ENCODE peak calls at places on chromosomes 5 and 9, in ten cellular contexts. One of them, this sample, is unnamed.

GRCh38 chr9:70411930-70412677 is 2.4 kb downstream of the KLF9 start:
- DNase-seq in choroid plexus epithelial cell: peak
- DNase-seq in cerebellar cortex: peak
- DNase-seq in activated CD8-positive, alpha-beta T cell treated with anti-CD3 and anti-CD28 coated beads, Interleukin-2, amount 10 ng/mL, durations not matched to agents 7 days and 5 days: peak
- DNase-seq in mucosa of descending colon: peak
- DNase-seq in Daoy: peak
- DNase-seq in NCI-H146: no peak
- DNase-seq in EH: peak
- DNase-seq in GM12864: no peak
- DNase-seq in CD4-positive, CD25-positive, alpha-beta regulatory T cell: peak
- DNase-seq in this sample: peak

GRCh38 chr5:41399840-41400239 is 110.6 kb downstream of the PLCXD3 start:
- DNase-seq in choroid plexus epithelial cell: no peak
- DNase-seq in cerebellar cortex: no peak
- DNase-seq in activated CD8-positive, alpha-beta T cell treated with anti-CD3 and anti-CD28 coated beads, Interleukin-2, amount 10 ng/mL, durations not matched to agents 7 days and 5 days: no peak
- DNase-seq in mucosa of descending colon: no peak
- DNase-seq in Daoy: no peak
- DNase-seq in NCI-H146: no peak
- DNase-seq in EH: no peak
- DNase-seq in GM12864: no peak
- DNase-seq in CD4-positive, CD25-positive, alpha-beta regulatory T cell: no peak
- DNase-seq in this sample: no peak

GRCh38 chr9:27292646-27293045 is 4.3 kb downstream of the EQTN start:
- DNase-seq in choroid plexus epithelial cell: peak
- DNase-seq in cerebellar cortex: no peak
- DNase-seq in activated CD8-positive, alpha-beta T cell treated with anti-CD3 and anti-CD28 coated beads, Interleukin-2, amount 10 ng/mL, durations not matched to agents 7 days and 5 days: no peak
- DNase-seq in mucosa of descending colon: no peak
- DNase-seq in Daoy: no peak
- DNase-seq in NCI-H146: no peak
- DNase-seq in EH: peak
- DNase-seq in GM12864: no peak
- DNase-seq in CD4-positive, CD25-positive, alpha-beta regulatory T cell: no peak
- DNase-seq in this sample: peak

GRCh38 chr5:31366941-31367340 is 165.0 kb downstream of the DROSHA start:
- DNase-seq in choroid plexus epithelial cell: no peak
- DNase-seq in cerebellar cortex: no peak
- DNase-seq in activated CD8-positive, alpha-beta T cell treated with anti-CD3 and anti-CD28 coated beads, Interleukin-2, amount 10 ng/mL, durations not matched to agents 7 days and 5 days: no peak
- DNase-seq in mucosa of descending colon: no peak
- DNase-seq in Daoy: no peak
- DNase-seq in NCI-H146: no peak
- DNase-seq in EH: peak
- DNase-seq in GM12864: no peak
- DNase-seq in CD4-positive, CD25-positive, alpha-beta regulatory T cell: no peak
- DNase-seq in this sample: peak

GRCh38 chr9:77534376-77535057 is 113.6 kb downstream of the GNA14 start:
- DNase-seq in choroid plexus epithelial cell: no peak
- DNase-seq in cerebellar cortex: no peak
- DNase-seq in activated CD8-positive, alpha-beta T cell treated with anti-CD3 and anti-CD28 coated beads, Interleukin-2, amount 10 ng/mL, durations not matched to agents 7 days and 5 days: no peak
- DNase-seq in mucosa of descending colon: no peak
- DNase-seq in Daoy: no peak
- DNase-seq in NCI-H146: no peak
- DNase-seq in EH: no peak
- DNase-seq in GM12864: no peak
- DNase-seq in CD4-positive, CD25-positive, alpha-beta regulatory T cell: no peak
- DNase-seq in this sample: no peak

GRCh38 chr5:31197183-31197582 is 3.7 kb downstream of the CDH6 start:
- DNase-seq in choroid plexus epithelial cell: peak
- DNase-seq in cerebellar cortex: no peak
- DNase-seq in activated CD8-positive, alpha-beta T cell treated with anti-CD3 and anti-CD28 coated beads, Interleukin-2, amount 10 ng/mL, durations not matched to agents 7 days and 5 days: no peak
- DNase-seq in mucosa of descending colon: no peak
- DNase-seq in Daoy: peak
- DNase-seq in NCI-H146: no peak
- DNase-seq in EH: peak
- DNase-seq in GM12864: no peak
- DNase-seq in CD4-positive, CD25-positive, alpha-beta regulatory T cell: no peak
- DNase-seq in this sample: no peak

GRCh38 chr5:14267166-14267838 is 124.2 kb downstream of the TRIO start:
- DNase-seq in choroid plexus epithelial cell: peak
- DNase-seq in cerebellar cortex: no peak
- DNase-seq in activated CD8-positive, alpha-beta T cell treated with anti-CD3 and anti-CD28 coated beads, Interleukin-2, amount 10 ng/mL, durations not matched to agents 7 days and 5 days: no peak
- DNase-seq in mucosa of descending colon: no peak
- DNase-seq in Daoy: peak
- DNase-seq in NCI-H146: no peak
- DNase-seq in EH: peak
- DNase-seq in GM12864: no peak
- DNase-seq in CD4-positive, CD25-positive, alpha-beta regulatory T cell: no peak
- DNase-seq in this sample: no peak

GRCh38 chr9:130174920-130175321 is 2.7 kb downstream of the NCS1 start:
- DNase-seq in choroid plexus epithelial cell: no peak
- DNase-seq in cerebellar cortex: no peak
- DNase-seq in activated CD8-positive, alpha-beta T cell treated with anti-CD3 and anti-CD28 coated beads, Interleukin-2, amount 10 ng/mL, durations not matched to agents 7 days and 5 days: no peak
- DNase-seq in mucosa of descending colon: peak
- DNase-seq in Daoy: peak
- DNase-seq in NCI-H146: no peak
- DNase-seq in EH: no peak
- DNase-seq in GM12864: no peak
- DNase-seq in CD4-positive, CD25-positive, alpha-beta regulatory T cell: no peak
- DNase-seq in this sample: no peak

GRCh38 chr9:136339173-136339957 is 12.0 kb downstream of the GPSM1 start:
- DNase-seq in choroid plexus epithelial cell: peak
- DNase-seq in cerebellar cortex: peak
- DNase-seq in activated CD8-positive, alpha-beta T cell treated with anti-CD3 and anti-CD28 coated beads, Interleukin-2, amount 10 ng/mL, durations not matched to agents 7 days and 5 days: peak
- DNase-seq in mucosa of descending colon: peak
- DNase-seq in Daoy: peak
- DNase-seq in NCI-H146: peak
- DNase-seq in EH: peak
- DNase-seq in GM12864: no peak
- DNase-seq in CD4-positive, CD25-positive, alpha-beta regulatory T cell: no peak
- DNase-seq in this sample: peak

GRCh38 chr5:141402553-141403328 is at the start of gene PCDHGA9:
- DNase-seq in choroid plexus epithelial cell: peak
- DNase-seq in cerebellar cortex: peak
- DNase-seq in activated CD8-positive, alpha-beta T cell treated with anti-CD3 and anti-CD28 coated beads, Interleukin-2, amount 10 ng/mL, durations not matched to agents 7 days and 5 days: no peak
- DNase-seq in mucosa of descending colon: no peak
- DNase-seq in Daoy: no peak
- DNase-seq in NCI-H146: no peak
- DNase-seq in EH: peak
- DNase-seq in GM12864: no peak
- DNase-seq in CD4-positive, CD25-positive, alpha-beta regulatory T cell: no peak
- DNase-seq in this sample: peak